ENCODE peak calls at places on chromosomes 16 and 17, in six cellular contexts. One of them, this sample, is unnamed.

GRCh38 chr16:78749745-78750268 is 650.4 kb downstream of the WWOX start:
- DNase-seq in H9: no peak
- DNase-seq in H1: no peak
- DNase-seq in mesenchymal stem cell: no peak
- DNase-seq in IMR-90: no peak
- DNase-seq in trophoblast cell: no peak
- DNase-seq in this sample: no peak

GRCh38 chr17:42775534-42776098 is 2.4 kb downstream of the VPS25 start:
- DNase-seq in H9: no peak
- DNase-seq in H1: no peak
- DNase-seq in mesenchymal stem cell: peak
- DNase-seq in IMR-90: peak
- DNase-seq in trophoblast cell: no peak
- DNase-seq in this sample: no peak

GRCh38 chr16:9054460-9054859 is 37.0 kb upstream of the HAPSTR1 start:
- DNase-seq in H9: no peak
- DNase-seq in H1: no peak
- DNase-seq in mesenchymal stem cell: no peak
- DNase-seq in IMR-90: no peak
- DNase-seq in trophoblast cell: no peak
- DNase-seq in this sample: no peak

GRCh38 chr17:43648916-43649315 is 12.8 kb downstream of the MEOX1 start:
- DNase-seq in H9: no peak
- DNase-seq in H1: no peak
- DNase-seq in mesenchymal stem cell: no peak
- DNase-seq in IMR-90: no peak
- DNase-seq in trophoblast cell: peak
- DNase-seq in this sample: no peak

GRCh38 chr16:65543781-65544740 is 422.2 kb upstream of the CDH11 start:
- DNase-seq in H9: no peak
- DNase-seq in H1: no peak
- DNase-seq in mesenchymal stem cell: no peak
- DNase-seq in IMR-90: no peak
- DNase-seq in trophoblast cell: no peak
- DNase-seq in this sample: no peak

GRCh38 chr17:1865252-1866037 is 35.6 kb downstream of the RPA1 start:
- DNase-seq in H9: no peak
- DNase-seq in H1: no peak
- DNase-seq in mesenchymal stem cell: peak
- DNase-seq in IMR-90: peak
- DNase-seq in trophoblast cell: peak
- DNase-seq in this sample: no peak

GRCh38 chr17:12620200-12620720 is 45.4 kb upstream of the MYOCD start:
- DNase-seq in H9: no peak
- DNase-seq in H1: no peak
- DNase-seq in mesenchymal stem cell: peak
- DNase-seq in IMR-90: peak
- DNase-seq in trophoblast cell: peak
- DNase-seq in this sample: no peak

GRCh38 chr17:38958326-38958725 is 8.9 kb downstream of the FBXO47 start:
- DNase-seq in H9: no peak
- DNase-seq in H1: no peak
- DNase-seq in mesenchymal stem cell: peak
- DNase-seq in IMR-90: peak
- DNase-seq in trophoblast cell: no peak
- DNase-seq in this sample: no peak

GRCh38 chr17:64534187-64534586 is 27.4 kb downstream of the CEP95 start:
- DNase-seq in H9: no peak
- DNase-seq in H1: no peak
- DNase-seq in mesenchymal stem cell: no peak
- DNase-seq in IMR-90: no peak
- DNase-seq in trophoblast cell: no peak
- DNase-seq in this sample: no peak

GRCh38 chr17:67532326-67532871 is 155.3 kb downstream of the PITPNC1 start:
- DNase-seq in H9: peak
- DNase-seq in H1: no peak
- DNase-seq in mesenchymal stem cell: no peak
- DNase-seq in IMR-90: no peak
- DNase-seq in trophoblast cell: no peak
- DNase-seq in this sample: no peak

GRCh38 chr16:74936902-74937560 is 47.9 kb downstream of the WDR59 start:
- DNase-seq in H9: no peak
- DNase-seq in H1: no peak
- DNase-seq in mesenchymal stem cell: peak
- DNase-seq in IMR-90: peak
- DNase-seq in trophoblast cell: peak
- DNase-seq in this sample: no peak

GRCh38 chr17:28818705-28819295 is 23.8 kb downstream of the FAM222B start:
- DNase-seq in H9: no peak
- DNase-seq in H1: no peak
- DNase-seq in mesenchymal stem cell: no peak
- DNase-seq in IMR-90: no peak
- DNase-seq in trophoblast cell: no peak
- DNase-seq in this sample: no peak

GRCh38 chr17:2797226-2797625 is 988 bp downstream of the RAP1GAP2 start:
- DNase-seq in H9: no peak
- DNase-seq in H1: no peak
- DNase-seq in mesenchymal stem cell: no peak
- DNase-seq in IMR-90: no peak
- DNase-seq in trophoblast cell: no peak
- DNase-seq in this sample: no peak

GRCh38 chr16:11049396-11050059 is 105.2 kb downstream of the CLEC16A start:
- DNase-seq in H9: peak
- DNase-seq in H1: peak
- DNase-seq in mesenchymal stem cell: no peak
- DNase-seq in IMR-90: no peak
- DNase-seq in trophoblast cell: peak
- DNase-seq in this sample: no peak
- H2BK120ac ChIP-seq in H9: no peak
- H2BK120ac ChIP-seq in H1: no peak
- H2BK120ac ChIP-seq in mesenchymal stem cell: peak
- H2BK120ac ChIP-seq in IMR-90: peak
- H2BK120ac ChIP-seq in trophoblast cell: no peak
- H2BK120ac ChIP-seq in this sample: no peak

GRCh38 chr16:30377050-30377811 is 2.6 kb downstream of the MYL11 start:
- DNase-seq in H9: no peak
- DNase-seq in H1: no peak
- DNase-seq in mesenchymal stem cell: no peak
- DNase-seq in IMR-90: no peak
- DNase-seq in trophoblast cell: peak
- DNase-seq in this sample: no peak
- H3K18ac ChIP-seq in H9: peak
- H3K18ac ChIP-seq in H1: peak
- H3K18ac ChIP-seq in mesenchymal stem cell: peak
- H3K18ac ChIP-seq in IMR-90: peak
- H3K18ac ChIP-seq in trophoblast cell: peak
- H3K18ac ChIP-seq in this sample: peak

GRCh38 chr17:297758-298157 is 54.8 kb downstream of the RPH3AL start:
- DNase-seq in H9: no peak
- DNase-seq in H1: no peak
- DNase-seq in mesenchymal stem cell: no peak
- DNase-seq in IMR-90: no peak
- DNase-seq in trophoblast cell: no peak
- DNase-seq in this sample: no peak
- H3K14ac ChIP-seq in H9: no peak
- H3K14ac ChIP-seq in H1: no peak
- H3K14ac ChIP-seq in mesenchymal stem cell: no peak
- H3K14ac ChIP-seq in IMR-90: no peak
- H3K14ac ChIP-seq in trophoblast cell: no peak
- H3K14ac ChIP-seq in this sample: no peak

GRCh38 chr17:32350662-32351418 is 883 bp downstream of the ZNF207 start:
- DNase-seq in H9: no peak
- DNase-seq in H1: no peak
- DNase-seq in mesenchymal stem cell: peak
- DNase-seq in IMR-90: peak
- DNase-seq in trophoblast cell: peak
- DNase-seq in this sample: no peak
- H2BK120ac ChIP-seq in H9: no peak
- H2BK120ac ChIP-seq in H1: peak
- H2BK120ac ChIP-seq in mesenchymal stem cell: no peak
- H2BK120ac ChIP-seq in IMR-90: peak
- H2BK120ac ChIP-seq in trophoblast cell: peak
- H2BK120ac ChIP-seq in this sample: no peak

GRCh38 chr17:9225305-9226101 is 204.2 kb downstream of the NTN1 start:
- DNase-seq in H9: peak
- DNase-seq in H1: no peak
- DNase-seq in mesenchymal stem cell: no peak
- DNase-seq in IMR-90: no peak
- DNase-seq in trophoblast cell: no peak
- DNase-seq in this sample: peak
- H3K18ac ChIP-seq in H9: no peak
- H3K18ac ChIP-seq in H1: no peak
- H3K18ac ChIP-seq in mesenchymal stem cell: no peak
- H3K18ac ChIP-seq in IMR-90: no peak
- H3K18ac ChIP-seq in trophoblast cell: no peak
- H3K18ac ChIP-seq in this sample: peak

This sample was measured in neuronal stem cell.